ENCODE peak calls at places on chromosomes 5 and 9, in four cellular contexts. One of them, this sample, is unnamed.
A peak's percentile ranks its signal among the peaks of the same experiment; 100 is the strongest.

GRCh38 chr9:127720031-127720864 is 4.4 kb downstream of the TTC16 start:
- DNase-seq in T-helper 22 cell: no peak
- DNase-seq in activated CD8-positive, alpha-beta T cell treated with anti-CD3 and anti-CD28 coated beads for 36 hours: peak; percentile 46
- DNase-seq in MV-4-11: no peak
- DNase-seq in this sample: no peak

GRCh38 chr5:398475-399295 is 44.3 kb upstream of the EXOC3 start:
- DNase-seq in T-helper 22 cell: no peak
- DNase-seq in activated CD8-positive, alpha-beta T cell treated with anti-CD3 and anti-CD28 coated beads for 36 hours: no peak
- DNase-seq in MV-4-11: no peak
- DNase-seq in this sample: no peak

GRCh38 chr5:107431998-107432397 is 238.7 kb downstream of the EFNA5 start:
- DNase-seq in T-helper 22 cell: no peak
- DNase-seq in activated CD8-positive, alpha-beta T cell treated with anti-CD3 and anti-CD28 coated beads for 36 hours: no peak
- DNase-seq in MV-4-11: no peak
- DNase-seq in this sample: no peak

GRCh38 chr5:65482727-65483473 is 1.2 kb upstream of the ADAMTS6 start:
- DNase-seq in MV-4-11: no peak
- DNase-seq in T-helper 22 cell: no peak
- DNase-seq in activated CD8-positive, alpha-beta T cell treated with anti-CD3 and anti-CD28 coated beads for 36 hours: peak; percentile 8
- DNase-seq in this sample: no peak

GRCh38 chr9:134491436-134491835 is 150.2 kb upstream of the COL5A1 start:
- DNase-seq in T-helper 22 cell: no peak
- DNase-seq in activated CD8-positive, alpha-beta T cell treated with anti-CD3 and anti-CD28 coated beads for 36 hours: no peak
- DNase-seq in MV-4-11: peak; percentile 3
- DNase-seq in this sample: no peak

GRCh38 chr5:73303139-73304079 is 130.4 kb downstream of the TMEM174 start:
- DNase-seq in activated CD8-positive, alpha-beta T cell treated with anti-CD3 and anti-CD28 coated beads for 36 hours: no peak
- DNase-seq in MV-4-11: no peak
- DNase-seq in T-helper 22 cell: no peak
- DNase-seq in this sample: no peak

GRCh38 chr5:9922719-9923118 is 292.6 kb upstream of the TAS2R1 start:
- DNase-seq in activated CD8-positive, alpha-beta T cell treated with anti-CD3 and anti-CD28 coated beads for 36 hours: no peak
- DNase-seq in T-helper 22 cell: no peak
- DNase-seq in MV-4-11: no peak
- DNase-seq in this sample: no peak

GRCh38 chr9:6664204-6664683 is 18.7 kb upstream of the GLDC start:
- DNase-seq in activated CD8-positive, alpha-beta T cell treated with anti-CD3 and anti-CD28 coated beads for 36 hours: no peak
- DNase-seq in MV-4-11: no peak
- DNase-seq in T-helper 22 cell: no peak
- DNase-seq in this sample: no peak

GRCh38 chr5:159786901-159787691 is 129.2 kb upstream of the ADRA1B start:
- DNase-seq in T-helper 22 cell: no peak
- DNase-seq in activated CD8-positive, alpha-beta T cell treated with anti-CD3 and anti-CD28 coated beads for 36 hours: no peak
- DNase-seq in MV-4-11: no peak
- DNase-seq in this sample: no peak

GRCh38 chr9:93097496-93098205 is 1.6 kb downstream of the CARD19 start:
- DNase-seq in MV-4-11: no peak
- DNase-seq in T-helper 22 cell: no peak
- DNase-seq in activated CD8-positive, alpha-beta T cell treated with anti-CD3 and anti-CD28 coated beads for 36 hours: peak; percentile 20
- DNase-seq in this sample: no peak

GRCh38 chr5:139757727-139758509 is 37.7 kb upstream of the PSD2 start:
- DNase-seq in MV-4-11: no peak
- DNase-seq in T-helper 22 cell: no peak
- DNase-seq in activated CD8-positive, alpha-beta T cell treated with anti-CD3 and anti-CD28 coated beads for 36 hours: no peak
- DNase-seq in this sample: no peak

GRCh38 chr5:58314356-58315045 is 145.4 kb downstream of the PLK2 start:
- DNase-seq in MV-4-11: no peak
- DNase-seq in activated CD8-positive, alpha-beta T cell treated with anti-CD3 and anti-CD28 coated beads for 36 hours: no peak
- DNase-seq in T-helper 22 cell: no peak
- DNase-seq in this sample: no peak

GRCh38 chr5:176736271-176736965 is 73.9 kb upstream of the UNC5A start:
- DNase-seq in activated CD8-positive, alpha-beta T cell treated with anti-CD3 and anti-CD28 coated beads for 36 hours: no peak
- DNase-seq in MV-4-11: no peak
- DNase-seq in T-helper 22 cell: no peak
- DNase-seq in this sample: no peak

GRCh38 chr5:158634713-158635112 is 465.0 kb downstream of the EBF1 start:
- DNase-seq in MV-4-11: no peak
- DNase-seq in T-helper 22 cell: no peak
- DNase-seq in activated CD8-positive, alpha-beta T cell treated with anti-CD3 and anti-CD28 coated beads for 36 hours: no peak
- DNase-seq in this sample: no peak

GRCh38 chr5:134114886-134115805 is 665 bp downstream of the TCF7 start:
- DNase-seq in T-helper 22 cell: peak; percentile 71
- DNase-seq in activated CD8-positive, alpha-beta T cell treated with anti-CD3 and anti-CD28 coated beads for 36 hours: peak; percentile 95
- DNase-seq in MV-4-11: no peak
- DNase-seq in this sample: peak; percentile 56

GRCh38 chr5:138663561-138663960 is 88.4 kb upstream of the HSPA9 start:
- DNase-seq in MV-4-11: no peak
- DNase-seq in T-helper 22 cell: no peak
- DNase-seq in activated CD8-positive, alpha-beta T cell treated with anti-CD3 and anti-CD28 coated beads for 36 hours: no peak
- DNase-seq in this sample: no peak

GRCh38 chr5:675876-676698 is 17.1 kb downstream of the TPPP start:
- DNase-seq in T-helper 22 cell: no peak
- DNase-seq in MV-4-11: no peak
- DNase-seq in activated CD8-positive, alpha-beta T cell treated with anti-CD3 and anti-CD28 coated beads for 36 hours: no peak
- DNase-seq in this sample: no peak

This sample was measured in T-helper 17 cell.